ENCODE peak calls at places on chromosomes 6 and 20, in ten cellular contexts. One of them, this sample, is unnamed.

GRCh38 chr6:136011475-136011874 is 160.0 kb downstream of the PDE7B start:
- DNase-seq in pancreas: no peak
- DNase-seq in fibroblast of lung: peak
- DNase-seq in AG10803: peak
- DNase-seq in psoas muscle: no peak
- DNase-seq in upper lobe of left lung: no peak
- DNase-seq in nephron progenitor cell: no peak
- DNase-seq in neural crest cell: no peak
- DNase-seq in activated B cell treated with CpG ODN at 0.5 μM for 24 hours: no peak
- DNase-seq in A673: no peak
- DNase-seq in this sample: no peak

GRCh38 chr6:126143650-126144260 is 157.4 kb downstream of the TRMT11 start:
- DNase-seq in pancreas: no peak
- DNase-seq in fibroblast of lung: no peak
- DNase-seq in AG10803: no peak
- DNase-seq in psoas muscle: no peak
- DNase-seq in upper lobe of left lung: no peak
- DNase-seq in nephron progenitor cell: no peak
- DNase-seq in neural crest cell: no peak
- DNase-seq in activated B cell treated with CpG ODN at 0.5 μM for 24 hours: no peak
- DNase-seq in A673: no peak
- DNase-seq in this sample: no peak

GRCh38 chr20:5827861-5828260 is 77.7 kb downstream of the SHLD1 start:
- DNase-seq in pancreas: no peak
- DNase-seq in fibroblast of lung: no peak
- DNase-seq in AG10803: no peak
- DNase-seq in psoas muscle: no peak
- DNase-seq in upper lobe of left lung: no peak
- DNase-seq in nephron progenitor cell: no peak
- DNase-seq in neural crest cell: no peak
- DNase-seq in activated B cell treated with CpG ODN at 0.5 μM for 24 hours: no peak
- DNase-seq in A673: no peak
- DNase-seq in this sample: no peak

GRCh38 chr20:62893700-62894099 is 32.1 kb upstream of the TCFL5 start:
- DNase-seq in pancreas: no peak
- DNase-seq in fibroblast of lung: no peak
- DNase-seq in AG10803: no peak
- DNase-seq in psoas muscle: no peak
- DNase-seq in upper lobe of left lung: no peak
- DNase-seq in nephron progenitor cell: no peak
- DNase-seq in neural crest cell: no peak
- DNase-seq in activated B cell treated with CpG ODN at 0.5 μM for 24 hours: no peak
- DNase-seq in A673: no peak
- DNase-seq in this sample: no peak

GRCh38 chr6:43608310-43608763 is 20.7 kb downstream of the GTPBP2 start:
- DNase-seq in pancreas: peak
- DNase-seq in fibroblast of lung: peak
- DNase-seq in AG10803: peak
- DNase-seq in psoas muscle: peak
- DNase-seq in upper lobe of left lung: no peak
- DNase-seq in nephron progenitor cell: peak
- DNase-seq in neural crest cell: peak
- DNase-seq in activated B cell treated with CpG ODN at 0.5 μM for 24 hours: peak
- DNase-seq in A673: peak
- DNase-seq in this sample: no peak

GRCh38 chr20:37414636-37415035 is 68.7 kb downstream of the SRC start:
- DNase-seq in pancreas: no peak
- DNase-seq in fibroblast of lung: no peak
- DNase-seq in AG10803: no peak
- DNase-seq in psoas muscle: no peak
- DNase-seq in upper lobe of left lung: no peak
- DNase-seq in nephron progenitor cell: no peak
- DNase-seq in neural crest cell: no peak
- DNase-seq in activated B cell treated with CpG ODN at 0.5 μM for 24 hours: no peak
- DNase-seq in A673: no peak
- DNase-seq in this sample: no peak

GRCh38 chr6:6811151-6812002 is 222.9 kb downstream of the LY86 start:
- DNase-seq in pancreas: no peak
- DNase-seq in fibroblast of lung: peak
- DNase-seq in AG10803: peak
- DNase-seq in psoas muscle: no peak
- DNase-seq in upper lobe of left lung: no peak
- DNase-seq in nephron progenitor cell: no peak
- DNase-seq in neural crest cell: no peak
- DNase-seq in activated B cell treated with CpG ODN at 0.5 μM for 24 hours: no peak
- DNase-seq in A673: peak
- DNase-seq in this sample: peak

GRCh38 chr20:49112596-49113274 is 66.6 kb downstream of the CSE1L start:
- DNase-seq in pancreas: no peak
- DNase-seq in fibroblast of lung: no peak
- DNase-seq in AG10803: no peak
- DNase-seq in psoas muscle: no peak
- DNase-seq in upper lobe of left lung: no peak
- DNase-seq in nephron progenitor cell: no peak
- DNase-seq in neural crest cell: no peak
- DNase-seq in activated B cell treated with CpG ODN at 0.5 μM for 24 hours: no peak
- DNase-seq in A673: no peak
- DNase-seq in this sample: no peak

GRCh38 chr20:10560681-10561080 is 113.1 kb downstream of the JAG1 start:
- DNase-seq in pancreas: no peak
- DNase-seq in fibroblast of lung: no peak
- DNase-seq in AG10803: no peak
- DNase-seq in psoas muscle: no peak
- DNase-seq in upper lobe of left lung: no peak
- DNase-seq in nephron progenitor cell: no peak
- DNase-seq in neural crest cell: no peak
- DNase-seq in activated B cell treated with CpG ODN at 0.5 μM for 24 hours: no peak
- DNase-seq in A673: no peak
- DNase-seq in this sample: no peak

GRCh38 chr20:10559266-10559665 is 114.5 kb downstream of the JAG1 start:
- DNase-seq in pancreas: no peak
- DNase-seq in fibroblast of lung: no peak
- DNase-seq in AG10803: no peak
- DNase-seq in psoas muscle: no peak
- DNase-seq in upper lobe of left lung: no peak
- DNase-seq in nephron progenitor cell: no peak
- DNase-seq in neural crest cell: no peak
- DNase-seq in activated B cell treated with CpG ODN at 0.5 μM for 24 hours: no peak
- DNase-seq in A673: no peak
- DNase-seq in this sample: no peak

GRCh38 chr20:10556519-10557083 is 117.2 kb downstream of the JAG1 start:
- DNase-seq in pancreas: no peak
- DNase-seq in fibroblast of lung: no peak
- DNase-seq in AG10803: no peak
- DNase-seq in psoas muscle: no peak
- DNase-seq in upper lobe of left lung: no peak
- DNase-seq in nephron progenitor cell: no peak
- DNase-seq in neural crest cell: no peak
- DNase-seq in activated B cell treated with CpG ODN at 0.5 μM for 24 hours: no peak
- DNase-seq in A673: no peak
- DNase-seq in this sample: no peak

GRCh38 chr20:10557685-10558084 is 116.1 kb downstream of the JAG1 start:
- DNase-seq in pancreas: no peak
- DNase-seq in fibroblast of lung: no peak
- DNase-seq in AG10803: no peak
- DNase-seq in psoas muscle: no peak
- DNase-seq in upper lobe of left lung: no peak
- DNase-seq in nephron progenitor cell: no peak
- DNase-seq in neural crest cell: no peak
- DNase-seq in activated B cell treated with CpG ODN at 0.5 μM for 24 hours: no peak
- DNase-seq in A673: no peak
- DNase-seq in this sample: no peak

DNA sequence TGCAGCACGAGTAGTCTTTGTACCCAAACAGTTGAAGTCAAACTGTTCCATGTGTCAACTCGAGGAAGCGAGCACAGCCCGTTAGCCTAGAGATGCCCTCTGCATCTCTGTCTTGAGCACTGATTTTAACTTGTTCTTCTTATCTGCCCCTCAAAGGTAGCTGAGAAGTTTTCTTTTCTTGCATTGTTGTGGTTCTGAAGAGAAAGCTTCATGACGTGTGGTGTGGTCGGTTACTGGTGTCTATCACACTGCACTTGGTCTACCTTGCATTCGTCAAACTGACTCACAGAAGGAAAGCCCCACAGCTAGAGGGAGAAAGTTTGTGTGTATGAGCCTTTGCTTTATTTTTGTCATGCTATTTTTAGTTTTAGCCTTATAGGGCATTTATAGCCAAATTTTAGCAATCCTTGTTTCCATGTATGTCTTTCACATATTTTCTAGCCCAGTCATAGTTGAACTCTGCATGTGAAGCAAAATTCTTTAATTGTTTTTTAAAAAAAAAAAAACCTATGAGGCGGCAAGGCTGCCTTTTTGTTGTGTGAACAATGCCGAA is 115.1 kb downstream of the JAG1 start:
- DNase-seq in pancreas: no peak
- DNase-seq in fibroblast of lung: peak
- DNase-seq in AG10803: peak
- DNase-seq in psoas muscle: no peak
- DNase-seq in upper lobe of left lung: no peak
- DNase-seq in nephron progenitor cell: no peak
- DNase-seq in neural crest cell: no peak
- DNase-seq in activated B cell treated with CpG ODN at 0.5 μM for 24 hours: no peak
- DNase-seq in A673: no peak
- DNase-seq in this sample: no peak
- TF ChIP-seq CTCF in pancreas: no peak
- TF ChIP-seq CTCF in fibroblast of lung: peak
- TF ChIP-seq CTCF in AG10803: peak
- TF ChIP-seq CTCF in psoas muscle: no peak
- TF ChIP-seq CTCF in upper lobe of left lung: no peak
- TF ChIP-seq CTCF in nephron progenitor cell: no peak
- TF ChIP-seq CTCF in neural crest cell: no peak
- TF ChIP-seq CTCF in activated B cell treated with CpG ODN at 0.5 μM for 24 hours: no peak
- TF ChIP-seq CTCF in A673: no peak
- TF ChIP-seq CTCF in this sample: no peak

DNA sequence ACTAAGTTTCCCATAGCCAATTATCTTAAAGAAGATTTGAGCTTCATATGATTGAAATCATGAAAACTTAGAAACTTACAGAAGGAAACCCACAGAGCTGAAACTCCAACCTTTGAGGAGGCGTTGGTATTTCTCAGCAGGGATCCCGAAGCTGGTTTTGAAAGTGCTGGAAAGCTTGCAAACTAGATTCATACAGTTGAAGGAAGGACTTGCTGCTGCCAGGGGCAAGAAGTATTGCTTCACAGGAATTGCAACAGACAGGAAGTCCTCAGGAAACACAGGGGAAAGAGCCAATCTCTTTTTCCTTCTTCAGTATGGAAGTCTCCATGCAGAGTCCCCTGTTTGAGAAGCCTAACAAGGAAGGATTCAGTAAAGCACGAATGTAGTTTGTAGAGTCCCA is 419.7 kb downstream of the CD109 start:
- DNase-seq in pancreas: no peak
- DNase-seq in fibroblast of lung: peak
- DNase-seq in AG10803: peak
- DNase-seq in psoas muscle: no peak
- DNase-seq in upper lobe of left lung: no peak
- DNase-seq in nephron progenitor cell: no peak
- DNase-seq in neural crest cell: no peak
- DNase-seq in activated B cell treated with CpG ODN at 0.5 μM for 24 hours: no peak
- DNase-seq in A673: peak
- DNase-seq in this sample: no peak
- TF ChIP-seq CTCF in pancreas: no peak
- TF ChIP-seq CTCF in fibroblast of lung: no peak
- TF ChIP-seq CTCF in AG10803: no peak
- TF ChIP-seq CTCF in psoas muscle: no peak
- TF ChIP-seq CTCF in upper lobe of left lung: no peak
- TF ChIP-seq CTCF in nephron progenitor cell: no peak
- TF ChIP-seq CTCF in neural crest cell: no peak
- TF ChIP-seq CTCF in activated B cell treated with CpG ODN at 0.5 μM for 24 hours: no peak
- TF ChIP-seq CTCF in A673: no peak
- TF ChIP-seq CTCF in this sample: no peak

GRCh38 chr6:33849500-33850075 is 45.8 kb upstream of the MLN start:
- DNase-seq in pancreas: no peak
- DNase-seq in fibroblast of lung: no peak
- DNase-seq in AG10803: no peak
- DNase-seq in psoas muscle: no peak
- DNase-seq in upper lobe of left lung: no peak
- DNase-seq in nephron progenitor cell: no peak
- DNase-seq in neural crest cell: no peak
- DNase-seq in activated B cell treated with CpG ODN at 0.5 μM for 24 hours: no peak
- DNase-seq in A673: no peak
- DNase-seq in this sample: no peak

GRCh38 chr6:33851959-33852358 is 48.2 kb upstream of the MLN start:
- DNase-seq in pancreas: no peak
- DNase-seq in fibroblast of lung: no peak
- DNase-seq in AG10803: peak
- DNase-seq in psoas muscle: no peak
- DNase-seq in upper lobe of left lung: no peak
- DNase-seq in nephron progenitor cell: peak
- DNase-seq in neural crest cell: peak
- DNase-seq in activated B cell treated with CpG ODN at 0.5 μM for 24 hours: no peak
- DNase-seq in A673: peak
- DNase-seq in this sample: no peak

GRCh38 chr6:33850869-33851541 is 47.2 kb upstream of the MLN start:
- DNase-seq in pancreas: no peak
- DNase-seq in fibroblast of lung: no peak
- DNase-seq in AG10803: no peak
- DNase-seq in psoas muscle: no peak
- DNase-seq in upper lobe of left lung: no peak
- DNase-seq in nephron progenitor cell: no peak
- DNase-seq in neural crest cell: no peak
- DNase-seq in activated B cell treated with CpG ODN at 0.5 μM for 24 hours: no peak
- DNase-seq in A673: no peak
- DNase-seq in this sample: no peak

GRCh38 chr6:33848498-33848897 is 44.7 kb upstream of the MLN start:
- DNase-seq in pancreas: no peak
- DNase-seq in fibroblast of lung: no peak
- DNase-seq in AG10803: no peak
- DNase-seq in psoas muscle: no peak
- DNase-seq in upper lobe of left lung: no peak
- DNase-seq in nephron progenitor cell: no peak
- DNase-seq in neural crest cell: no peak
- DNase-seq in activated B cell treated with CpG ODN at 0.5 μM for 24 hours: no peak
- DNase-seq in A673: no peak
- DNase-seq in this sample: no peak

GRCh38 chr6:33850294-33850693 is 46.5 kb upstream of the MLN start:
- DNase-seq in pancreas: no peak
- DNase-seq in fibroblast of lung: no peak
- DNase-seq in AG10803: no peak
- DNase-seq in psoas muscle: no peak
- DNase-seq in upper lobe of left lung: no peak
- DNase-seq in nephron progenitor cell: no peak
- DNase-seq in neural crest cell: no peak
- DNase-seq in activated B cell treated with CpG ODN at 0.5 μM for 24 hours: no peak
- DNase-seq in A673: no peak
- DNase-seq in this sample: no peak
- TF ChIP-seq CTCF in pancreas: no peak
- TF ChIP-seq CTCF in fibroblast of lung: no peak
- TF ChIP-seq CTCF in AG10803: no peak
- TF ChIP-seq CTCF in psoas muscle: no peak
- TF ChIP-seq CTCF in upper lobe of left lung: no peak
- TF ChIP-seq CTCF in nephron progenitor cell: no peak
- TF ChIP-seq CTCF in neural crest cell: no peak
- TF ChIP-seq CTCF in activated B cell treated with CpG ODN at 0.5 μM for 24 hours: no peak
- TF ChIP-seq CTCF in A673: no peak
- TF ChIP-seq CTCF in this sample: no peak

GRCh38 chr6:54188832-54189231 is 77.6 kb downstream of the MLIP start:
- DNase-seq in pancreas: no peak
- DNase-seq in fibroblast of lung: no peak
- DNase-seq in AG10803: peak
- DNase-seq in psoas muscle: no peak
- DNase-seq in upper lobe of left lung: no peak
- DNase-seq in nephron progenitor cell: no peak
- DNase-seq in neural crest cell: no peak
- DNase-seq in activated B cell treated with CpG ODN at 0.5 μM for 24 hours: no peak
- DNase-seq in A673: no peak
- DNase-seq in this sample: no peak

GRCh38 chr6:54179152-54179551 is 67.9 kb downstream of the MLIP start:
- DNase-seq in pancreas: no peak
- DNase-seq in fibroblast of lung: no peak
- DNase-seq in AG10803: no peak
- DNase-seq in psoas muscle: no peak
- DNase-seq in upper lobe of left lung: no peak
- DNase-seq in nephron progenitor cell: no peak
- DNase-seq in neural crest cell: no peak
- DNase-seq in activated B cell treated with CpG ODN at 0.5 μM for 24 hours: no peak
- DNase-seq in A673: no peak
- DNase-seq in this sample: no peak

GRCh38 chr6:54185885-54186284 is 74.6 kb downstream of the MLIP start:
- DNase-seq in pancreas: no peak
- DNase-seq in fibroblast of lung: no peak
- DNase-seq in AG10803: no peak
- DNase-seq in psoas muscle: no peak
- DNase-seq in upper lobe of left lung: no peak
- DNase-seq in nephron progenitor cell: no peak
- DNase-seq in neural crest cell: no peak
- DNase-seq in activated B cell treated with CpG ODN at 0.5 μM for 24 hours: no peak
- DNase-seq in A673: no peak
- DNase-seq in this sample: no peak

GRCh38 chr6:54183616-54184015 is 72.4 kb downstream of the MLIP start:
- DNase-seq in pancreas: no peak
- DNase-seq in fibroblast of lung: no peak
- DNase-seq in AG10803: no peak
- DNase-seq in psoas muscle: no peak
- DNase-seq in upper lobe of left lung: no peak
- DNase-seq in nephron progenitor cell: no peak
- DNase-seq in neural crest cell: no peak
- DNase-seq in activated B cell treated with CpG ODN at 0.5 μM for 24 hours: no peak
- DNase-seq in A673: no peak
- DNase-seq in this sample: no peak
- TF ChIP-seq CTCF in pancreas: no peak
- TF ChIP-seq CTCF in fibroblast of lung: no peak
- TF ChIP-seq CTCF in AG10803: no peak
- TF ChIP-seq CTCF in psoas muscle: no peak
- TF ChIP-seq CTCF in upper lobe of left lung: no peak
- TF ChIP-seq CTCF in nephron progenitor cell: no peak
- TF ChIP-seq CTCF in neural crest cell: no peak
- TF ChIP-seq CTCF in activated B cell treated with CpG ODN at 0.5 μM for 24 hours: no peak
- TF ChIP-seq CTCF in A673: no peak
- TF ChIP-seq CTCF in this sample: no peak